ENCODE peak calls at places on chromosomes 12 and 14, in six cellular contexts. N, Y, T, H, Z and E are unnamed samples.

GRCh38 chr14:58740584-58740983 is 102.8 kb downstream of the DACT1 start:
- DNase-seq in N (no peak), Y (no peak), T (no peak), H (no peak), Z (no peak), E (no peak)

GRCh38 chr14:80446356-80446755 is 235.1 kb upstream of the DIO2 start:
- DNase-seq in N (no peak), Y (peak; percentile 16), T (peak; percentile 32), H (no peak), Z (no peak), E (no peak)

GRCh38 chr12:131413006-131413405 is 297.9 kb upstream of the SFSWAP start:
- DNase-seq in N (no peak), Y (no peak), T (no peak), H (no peak), Z (no peak), E (no peak)

GRCh38 chr14:67776653-67777322 is 39.6 kb downstream of the ZFYVE26 start:
- DNase-seq in N (no peak), Y (no peak), T (no peak), H (no peak), Z (no peak), E (no peak)

GRCh38 chr12:52195065-52195730 is 3.4 kb upstream of the KRT80 start:
- DNase-seq in N (no peak), Y (no peak), T (peak; percentile 17), H (no peak), Z (peak; percentile 58), E (no peak)

GRCh38 chr12:113135178-113136127 is at the start of gene RASAL1:
- DNase-seq in N (peak; percentile 97), Y (no peak), T (no peak), H (peak; percentile 99), Z (no peak), E (no peak)

GRCh38 chr12:15163577-15163976 is 57.6 kb downstream of the RERG start:
- DNase-seq in N (no peak), Y (peak; percentile 33), T (no peak), H (no peak), Z (no peak), E (no peak)

GRCh38 chr12:68792952-68793351 is 15.0 kb upstream of the MDM2 start:
- DNase-seq in N (peak; percentile 36), Y (peak; percentile 62), T (peak; percentile 49), H (peak; percentile 53), Z (no peak), E (no peak)

GRCh38 chr14:50363734-50364113 is 33.0 kb downstream of the CDKL1 start:
- DNase-seq in N (no peak), Y (peak; percentile 12), T (peak; percentile 18), H (no peak), Z (no peak), E (no peak)

GRCh38 chr14:60777856-60778578 is 43.5 kb downstream of the MNAT1 start:
- DNase-seq in N (no peak), Y (peak; percentile 15), T (peak; percentile 94), H (no peak), Z (no peak), E (no peak)

GRCh38 chr12:86600664-86601231 is 344.6 kb upstream of the MGAT4C start:
- DNase-seq in N (peak; percentile 30), Y (no peak), T (no peak), H (no peak), Z (no peak), E (no peak)

GRCh38 chr12:109273354-109273753 is 35.7 kb downstream of the FOXN4 start:
- DNase-seq in N (peak; percentile 85), Y (no peak), T (no peak), H (peak; percentile 85), Z (no peak), E (no peak)

GRCh38 chr12:47367912-47368537 is 288.3 kb upstream of the AMIGO2 start:
- DNase-seq in N (no peak), Y (no peak), T (no peak), H (no peak), Z (no peak), E (no peak)

GRCh38 chr12:95336387-95337067 is 118.9 kb downstream of the VEZT start:
- DNase-seq in N (peak; percentile 91), Y (peak; percentile 83), T (peak; percentile 85), H (peak; percentile 74), Z (no peak), E (peak; percentile 77)

GRCh38 chr12:93176166-93176565 is 201.6 kb upstream of the NUDT4 start:
- DNase-seq in N (no peak), Y (peak; percentile 69), T (peak; percentile 76), H (no peak), Z (no peak), E (no peak)

GRCh38 chr12:48414046-48414445 is 58.3 kb upstream of the ANP32D start:
- DNase-seq in N (no peak), Y (no peak), T (no peak), H (no peak), Z (no peak), E (no peak)

GRCh38 chr14:38342803-38343202 is 86.9 kb upstream of the CLEC14A start:
- DNase-seq in N (no peak), Y (peak; percentile 74), T (peak; percentile 96), H (no peak), Z (no peak), E (no peak)

GRCh38 chr14:91413547-91414474 is 3.8 kb downstream of the CCDC88C start:
- DNase-seq in N (peak; percentile 98), Y (no peak), T (no peak), H (peak; percentile 87), Z (no peak), E (no peak)

GRCh38 chr12:128857173-128857770 is 4.0 kb downstream of the GLT1D1 start:
- DNase-seq in N (no peak), Y (no peak), T (no peak), H (no peak), Z (no peak), E (no peak)

GRCh38 chr12:116427200-116427932 is 131.8 kb upstream of the MAP1LC3B2 start:
- DNase-seq in N (peak; percentile 96), Y (peak; percentile 54), T (no peak), H (peak; percentile 79), Z (peak; percentile 74), E (no peak)

DNA sequence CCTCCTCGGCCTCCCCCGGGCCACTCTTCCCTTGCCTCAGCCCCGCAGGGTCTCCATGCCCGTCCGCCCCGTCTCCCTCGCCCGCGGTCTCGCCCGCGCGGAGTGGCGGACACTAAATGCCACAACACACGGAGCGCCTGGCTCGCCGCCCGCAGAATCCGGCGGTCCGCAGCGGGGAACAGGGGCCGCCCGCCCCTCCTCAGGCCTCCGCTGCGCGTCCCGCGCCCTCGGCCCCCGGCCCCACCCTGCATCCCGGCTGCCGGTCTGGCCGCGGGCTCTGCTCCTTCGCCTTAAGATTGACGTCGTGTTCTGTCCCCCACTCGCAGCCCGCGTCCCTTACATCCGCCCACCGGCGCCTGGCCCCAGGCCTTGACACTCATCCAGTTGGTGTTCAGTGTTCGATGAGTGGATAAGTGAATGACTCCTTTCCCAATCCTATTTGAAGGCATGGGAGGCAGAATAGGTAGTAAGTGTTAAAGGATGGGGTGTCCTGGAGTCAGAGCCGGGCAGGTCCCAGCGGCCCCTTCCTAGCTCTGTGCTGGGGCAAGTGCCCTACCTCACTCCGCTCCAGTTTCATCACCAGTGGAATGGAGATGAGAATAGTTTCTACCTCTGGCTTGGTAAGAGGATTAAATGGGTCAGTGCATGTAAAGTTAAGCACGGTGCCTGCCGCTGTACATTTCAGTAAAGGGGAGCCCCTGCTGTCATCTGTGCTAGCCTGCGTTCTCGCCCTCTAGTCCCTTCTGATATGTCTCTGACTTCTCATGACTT is 626 bp downstream of the TECPR2 start:
- DNase-seq in N (no peak), Y (peak; percentile 56), T (peak; percentile 50), H (no peak), Z (peak; percentile 82), E (peak; percentile 2)
- H3K18ac ChIP-seq in N (no peak overlapping the region), Y (peak overlapping the region; percentile 94), T (peak overlapping the region; percentile 6), H (peak overlapping the region; percentile 76), Z (peak overlapping the region; percentile 85), E (peak overlapping the region; percentile 92)

DNA sequence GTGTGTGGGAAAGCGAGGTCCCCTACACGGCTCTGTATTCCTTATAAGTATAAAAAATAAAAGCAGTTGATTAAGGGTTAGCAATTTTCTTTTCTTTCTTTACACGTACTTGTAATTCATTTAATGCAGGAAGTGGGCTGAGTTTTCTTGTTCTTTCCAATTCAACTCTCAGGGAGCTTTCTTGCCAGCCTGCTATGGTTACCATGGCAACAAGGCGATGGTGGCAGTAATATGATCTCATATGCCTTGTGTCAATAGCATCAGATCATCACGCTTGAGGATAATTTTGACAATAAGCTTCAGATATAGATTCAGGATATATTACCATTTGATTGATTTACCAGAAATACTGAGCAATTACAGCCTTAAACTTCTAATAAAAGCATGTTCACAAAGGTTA is 466.5 kb downstream of the APAF1 start:
- DNase-seq in N (no peak), Y (no peak), T (no peak), H (no peak), Z (no peak), E (no peak)
- H2AFZ ChIP-seq in N (no peak overlapping the region), Y (no peak overlapping the region), T (no peak overlapping the region), H (no peak overlapping the region), Z (no peak overlapping the region), E (no peak overlapping the region)

DNA sequence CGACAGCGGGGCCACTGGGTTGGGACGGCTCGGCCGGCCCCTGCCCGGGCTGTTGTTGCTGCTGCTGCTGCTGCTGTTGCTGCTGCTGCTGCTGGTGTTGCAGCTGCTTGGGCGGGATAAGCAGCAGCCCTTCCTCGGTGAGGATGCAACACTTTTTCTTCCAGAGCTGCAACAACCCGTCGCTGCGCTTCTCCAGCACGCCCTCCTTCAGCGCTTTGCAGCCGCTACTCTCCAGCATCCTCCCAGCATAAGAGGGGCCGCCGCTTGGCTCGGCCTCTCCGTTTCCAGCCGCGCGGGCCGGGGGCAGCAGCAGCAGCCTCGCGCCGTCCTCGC is 529 bp downstream of the PHLDA1 start:
- DNase-seq in N (no peak), Y (no peak), T (no peak), H (no peak), Z (no peak), E (no peak)
- H3K18ac ChIP-seq in N (no peak overlapping the region), Y (peak overlapping the region; percentile 100), T (peak overlapping the region; percentile 98), H (peak overlapping the region; percentile 94), Z (peak overlapping the region; percentile 56), E (peak overlapping the region; percentile 88)

DNA sequence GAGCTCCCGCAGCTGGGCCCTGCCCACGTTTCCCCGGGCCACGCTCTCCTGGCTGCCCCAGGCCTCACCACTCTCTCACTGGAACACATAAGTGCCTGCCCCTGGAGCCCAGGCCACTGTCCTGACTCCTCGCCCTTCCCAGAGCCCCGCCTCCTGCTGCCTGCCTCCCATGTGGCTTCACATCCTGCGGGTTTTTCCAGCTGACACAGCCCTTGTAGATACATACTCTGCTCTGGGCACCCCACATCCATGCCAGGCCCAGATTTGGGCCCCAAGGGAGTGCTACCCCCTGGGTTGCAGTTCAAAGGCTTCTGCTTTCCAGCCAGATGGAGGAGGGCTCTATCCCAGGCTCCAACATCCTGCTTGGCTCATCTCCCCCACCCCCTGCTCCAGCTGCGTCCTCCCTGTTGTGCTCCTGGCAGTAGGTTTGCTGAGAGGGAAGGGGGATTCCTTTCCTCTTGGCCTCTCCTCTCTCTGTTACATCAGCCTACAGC is 60.1 kb downstream of the TSPAN9 start:
- DNase-seq in N (peak; percentile 79), Y (peak; percentile 67), T (peak; percentile 51), H (peak; percentile 70), Z (no peak), E (no peak)
- H2AFZ ChIP-seq in N (no peak overlapping the region), Y (peak overlapping the region; percentile 16), T (peak overlapping the region; percentile 84), H (no peak overlapping the region), Z (no peak overlapping the region), E (peak overlapping the region; percentile 56)

GRCh38 chr14:63203618-63204406 is 431 bp upstream of the RHOJ start:
- DNase-seq in N (peak; percentile 74), Y (peak; percentile 97), T (peak; percentile 99), H (peak; percentile 50), Z (no peak), E (peak; percentile 48)
- H3K18ac ChIP-seq in N (no peak overlapping the region), Y (peak overlapping the region; percentile 34), T (peak overlapping the region; percentile 90), H (no peak overlapping the region), Z (no peak overlapping the region), E (peak overlapping the region; percentile 2)

GRCh38 chr12:20282411-20282810 is 85.9 kb upstream of the PDE3A start:
- DNase-seq in N (no peak), Y (no peak), T (no peak), H (no peak), Z (no peak), E (no peak)
- H2AFZ ChIP-seq in N (no peak overlapping the region), Y (no peak overlapping the region), T (no peak overlapping the region), H (no peak overlapping the region), Z (no peak overlapping the region), E (no peak overlapping the region)